ENCODE peak calls at places on chromosomes 3 and 15, in nine cellular contexts. B is spleen, E is adrenal gland, V is K562, J is tibial nerve, A is transverse colon, G is IMR-90, F is endothelial cell of umbilical vein, Z is body of pancreas. T is an unnamed sample. For H3K36me3, the result is how much of the 10 kb centered on the place peaks cover.

GRCh38 chr3:111713833-111714232 is 118.7 kb upstream of the ZBED2 start:
- DNase-seq in B (no peak), E (no peak), V (no peak), J (no peak), A (no peak), G (no peak), F (no peak), Z (no peak), T (no peak)

GRCh38 chr3:100882571-100882981 is 110.6 kb downstream of the ABI3BP start:
- DNase-seq in B (no peak), E (no peak), V (no peak), J (no peak), A (no peak), G (peak), F (peak), Z (no peak), T (no peak)

GRCh38 chr15:38414351-38414750 is 39.6 kb upstream of the FAM98B start:
- DNase-seq in B (no peak), E (peak), V (peak), J (no peak), A (peak), G (peak), F (peak), Z (peak), T (peak)

GRCh38 chr3:63344676-63345075 is 66.6 kb downstream of the SYNPR start:
- DNase-seq in B (no peak), E (no peak), V (no peak), J (no peak), A (no peak), G (no peak), F (no peak), Z (no peak), T (no peak)

GRCh38 chr3:106728315-106728821 is 648.9 kb upstream of the CCDC54 start:
- DNase-seq in B (no peak), E (no peak), V (no peak), J (no peak), A (no peak), G (peak), F (peak), Z (no peak), T (no peak)

GRCh38 chr3:48047841-48048456 is 31.7 kb upstream of the MAP4 start:
- DNase-seq in B (no peak), E (no peak), V (no peak), J (no peak), A (no peak), G (peak), F (no peak), Z (no peak), T (no peak)

GRCh38 chr15:82040862-82041261 is 5.0 kb downstream of the MEX3B start:
- DNase-seq in B (no peak), E (no peak), V (no peak), J (no peak), A (no peak), G (no peak), F (no peak), Z (no peak), T (no peak)

GRCh38 chr3:94299741-94300140 is 236.9 kb downstream of the NSUN3 start:
- DNase-seq in B (no peak), E (no peak), V (no peak), J (no peak), A (no peak), G (no peak), F (no peak), Z (no peak), T (no peak)

GRCh38 chr15:89442671-89443307 is 53.6 kb downstream of the RHCG start:
- DNase-seq in B (no peak), E (peak), V (peak), J (no peak), A (peak), G (peak), F (no peak), Z (peak), T (no peak)

GRCh38 chr15:29849716-29850115 is 27.4 kb upstream of the TJP1 start:
- DNase-seq in B (no peak), E (no peak), V (no peak), J (no peak), A (no peak), G (no peak), F (no peak), Z (no peak), T (no peak)

GRCh38 chr3:172271386-172271976 is 176.8 kb downstream of the GHSR start:
- DNase-seq in B (no peak), E (no peak), V (no peak), J (no peak), A (no peak), G (no peak), F (no peak), Z (no peak), T (no peak)

GRCh38 chr15:72198410-72199270 is 1.1 kb upstream of the GRAMD2A start:
- DNase-seq in B (no peak), E (no peak), V (no peak), J (no peak), A (no peak), G (no peak), F (no peak), Z (no peak), T (no peak)

GRCh38 chr3:15326037-15326436 is 6.3 kb downstream of the SH3BP5 start:
- DNase-seq in B (no peak), E (peak), V (no peak), J (no peak), A (no peak), G (no peak), F (no peak), Z (no peak), T (no peak)

GRCh38 chr15:82137261-82137660 is 91.4 kb upstream of the MEX3B start:
- DNase-seq in B (no peak), E (no peak), V (no peak), J (no peak), A (no peak), G (no peak), F (no peak), Z (no peak), T (no peak)

GRCh38 chr3:21273256-21273999 is 477.6 kb downstream of the ZNF385D start:
- DNase-seq in B (no peak), E (no peak), V (no peak), J (no peak), A (no peak), G (peak), F (peak), Z (no peak), T (no peak)

GRCh38 chr3:58640700-58641372 is 25.7 kb downstream of the FAM3D start:
- DNase-seq in B (peak), E (peak), V (peak), J (peak), A (peak), G (peak), F (peak), Z (peak), T (peak)

GRCh38 chr15:64247906-64248541 is 85.2 kb upstream of the PPIB start:
- DNase-seq in B (no peak), E (peak), V (peak), J (no peak), A (peak), G (peak), F (peak), Z (peak), T (no peak)

GRCh38 chr15:90845201-90845949 is 23.0 kb upstream of the FURIN start:
- DNase-seq in B (peak), E (peak), V (peak), J (no peak), A (peak), G (peak), F (no peak), Z (no peak), T (peak)

GRCh38 chr3:101224739-101225138 is 95.6 kb downstream of the IMPG2 start:
- DNase-seq in B (no peak), E (no peak), V (no peak), J (no peak), A (no peak), G (no peak), F (no peak), Z (no peak), T (no peak)

GRCh38 chr3:136277634-136278033 is 27.5 kb downstream of the PCCB start:
- DNase-seq in B (no peak), E (no peak), V (no peak), J (no peak), A (no peak), G (no peak), F (no peak), Z (peak), T (peak)

GRCh38 chr15:41411031-41411430 is 5.9 kb upstream of the RTF1 start:
- DNase-seq in B (no peak), E (no peak), V (no peak), J (no peak), A (no peak), G (no peak), F (no peak), Z (no peak), T (no peak)

GRCh38 chr15:99424978-99425665 is 140.7 kb upstream of the MEF2A start:
- DNase-seq in B (peak), E (peak), V (no peak), J (no peak), A (no peak), G (peak), F (peak), Z (no peak), T (no peak)

GRCh38 chr3:159884661-159885402 is 103.8 kb upstream of the IL12A start:
- DNase-seq in B (no peak), E (no peak), V (peak), J (no peak), A (no peak), G (peak), F (peak), Z (no peak), T (no peak)

GRCh38 chr3:39506863-39507262 is 39.4 kb downstream of the MOBP start:
- DNase-seq in B (no peak), E (no peak), V (no peak), J (no peak), A (no peak), G (no peak), F (no peak), Z (no peak), T (no peak)

GRCh38 chr15:47820780-47821319 is 103.5 kb downstream of the SEMA6D start:
- DNase-seq in B (no peak), E (no peak), V (no peak), J (no peak), A (no peak), G (peak), F (peak), Z (no peak), T (no peak)

GRCh38 chr3:45817788-45818523 is 21.6 kb upstream of the SLC6A20 start:
- DNase-seq in B (no peak), E (peak), V (no peak), J (peak), A (peak), G (peak), F (peak), Z (peak), T (no peak)

GRCh38 chr3:195102609-195103467 is 168.1 kb downstream of the XXYLT1 start:
- DNase-seq in B (peak), E (peak), V (no peak), J (no peak), A (peak), G (peak), F (peak), Z (no peak), T (no peak)

GRCh38 chr3:107285197-107285596 is 92.0 kb upstream of the CCDC54 start:
- DNase-seq in B (no peak), E (no peak), V (no peak), J (no peak), A (no peak), G (peak), F (no peak), Z (no peak), T (no peak)

GRCh38 chr3:190865419-190865818 is 2.9 kb upstream of the GMNC start:
- DNase-seq in B (no peak), E (no peak), V (no peak), J (no peak), A (no peak), G (no peak), F (no peak), Z (no peak), T (no peak)

GRCh38 chr3:190860531-190860930 is 2.0 kb downstream of the GMNC start:
- DNase-seq in B (no peak), E (no peak), V (no peak), J (no peak), A (no peak), G (no peak), F (no peak), Z (no peak), T (no peak)

GRCh38 chr3:190864002-190864401 is 1.5 kb upstream of the GMNC start:
- DNase-seq in B (no peak), E (no peak), V (no peak), J (no peak), A (no peak), G (no peak), F (no peak), Z (no peak), T (no peak)

GRCh38 chr3:190863119-190863465 is 598 bp upstream of the GMNC start:
- DNase-seq in B (no peak), E (no peak), V (no peak), J (no peak), A (no peak), G (no peak), F (no peak), Z (no peak), T (no peak)

GRCh38 chr3:190862209-190863118 is at the start of gene GMNC:
- DNase-seq in B (peak), E (peak), V (no peak), J (peak), A (peak), G (peak), F (peak), Z (peak), T (peak)
- TF ChIP-seq POLR2A in B (no peak), E (peak), V (no peak), J (peak), A (no peak), G (no peak), F (no peak), Z (peak), T (peak)

GRCh38 chr3:50321844-50322385 is 630 bp downstream of the HYAL2 start:
- DNase-seq in B (peak), E (no peak), V (no peak), J (no peak), A (no peak), G (no peak), F (no peak), Z (no peak), T (no peak)
- H3K36me3 ChIP-seq in B (under half), E (under half), V (under half), J (under half), A (under half), G (under half), F (under half), Z (under half), T (under half)

DNA sequence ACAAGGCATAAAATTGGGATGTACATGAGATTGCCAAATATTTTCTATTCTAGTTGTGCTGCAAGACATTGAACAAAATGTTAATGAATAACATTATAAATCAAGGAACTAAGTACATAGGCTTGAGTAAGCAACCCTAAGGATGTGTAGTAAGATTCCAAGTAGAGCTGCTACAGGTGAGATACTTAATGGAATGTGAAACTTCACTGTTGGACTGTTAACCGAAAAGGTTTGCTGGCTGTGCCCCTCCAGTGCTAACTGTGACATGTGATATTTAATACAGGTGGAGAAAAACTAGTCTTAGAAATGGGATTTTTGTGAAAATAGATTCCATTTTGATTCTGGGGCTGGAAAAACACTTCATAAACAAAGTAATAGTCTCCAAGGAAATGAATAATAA is 52.4 kb downstream of the TSC22D2 start:
- DNase-seq in B (no peak), E (no peak), V (no peak), J (no peak), A (no peak), G (no peak), F (no peak), Z (no peak), T (no peak)
- TF ChIP-seq POLR2A in B (no peak), E (no peak), V (no peak), J (no peak), A (no peak), G (no peak), F (no peak), Z (no peak), T (no peak)

GRCh38 chr3:10074666-10075065 is 33.4 kb downstream of the FANCD2OS start:
- DNase-seq in B (no peak), E (no peak), V (no peak), J (no peak), A (no peak), G (peak), F (no peak), Z (no peak), T (no peak)
- H3K36me3 ChIP-seq in B (under half), E (under half), V (half or more), J (under half), A (under half), G (under half), F (under half), Z (under half), T (under half)

GRCh38 chr15:56243117-56243773 is 434 bp downstream of the RFX7 start:
- DNase-seq in B (peak), E (peak), V (peak), J (no peak), A (peak), G (peak), F (peak), Z (peak), T (peak)
- TF ChIP-seq POLR2A in B (no peak), E (no peak), V (peak), J (no peak), A (no peak), G (no peak), F (no peak), Z (peak), T (no peak)